ENCODE peak calls at places on chromosomes 4 and X, in four cellular contexts. One of them, this sample, is unnamed. For H3K4me1, the result is how much of the 10 kb centered on the place peaks cover.

GRCh38 chrX:41347186-41347585 is 13.2 kb downstream of the DDX3X start:
- DNase-seq in SK-N-SH: no peak
- DNase-seq in gastrocnemius medialis: no peak
- DNase-seq in mesendoderm: no peak
- DNase-seq in this sample: no peak

GRCh38 chr4:82898322-82899243 is 2.0 kb upstream of the THAP9 start:
- DNase-seq in SK-N-SH: no peak
- DNase-seq in mesendoderm: peak
- DNase-seq in gastrocnemius medialis: no peak
- DNase-seq in this sample: peak

GRCh38 chr4:24042094-24042493 is 152.2 kb upstream of the PPARGC1A start:
- DNase-seq in gastrocnemius medialis: no peak
- DNase-seq in SK-N-SH: no peak
- DNase-seq in mesendoderm: no peak
- DNase-seq in this sample: peak

GRCh38 chr4:163217505-163217904 is 50.8 kb upstream of the NAF1 start:
- DNase-seq in gastrocnemius medialis: no peak
- DNase-seq in mesendoderm: no peak
- DNase-seq in SK-N-SH: no peak
- DNase-seq in this sample: no peak

GRCh38 chr4:2301221-2301642 is 39.3 kb upstream of the MXD4 start:
- DNase-seq in gastrocnemius medialis: no peak
- DNase-seq in mesendoderm: no peak
- DNase-seq in SK-N-SH: no peak
- DNase-seq in this sample: no peak

GRCh38 chr4:16729361-16729760 is 169.1 kb downstream of the LDB2 start:
- DNase-seq in SK-N-SH: no peak
- DNase-seq in mesendoderm: no peak
- DNase-seq in gastrocnemius medialis: no peak
- DNase-seq in this sample: no peak

GRCh38 chr4:82809614-82810013 is 11.0 kb upstream of the SCD5 start:
- DNase-seq in mesendoderm: no peak
- DNase-seq in gastrocnemius medialis: no peak
- DNase-seq in SK-N-SH: no peak
- DNase-seq in this sample: no peak

GRCh38 chrX:139049455-139049854 is 337.9 kb upstream of the FGF13 start:
- DNase-seq in mesendoderm: peak
- DNase-seq in SK-N-SH: no peak
- DNase-seq in gastrocnemius medialis: no peak
- DNase-seq in this sample: no peak

GRCh38 chr4:16018061-16018676 is 55.2 kb upstream of the FGFBP2 start:
- DNase-seq in SK-N-SH: no peak
- DNase-seq in mesendoderm: no peak
- DNase-seq in gastrocnemius medialis: no peak
- DNase-seq in this sample: no peak

GRCh38 chr4:83771113-83771705 is 235.3 kb downstream of the GPAT3 start:
- DNase-seq in SK-N-SH: peak
- DNase-seq in mesendoderm: peak
- DNase-seq in gastrocnemius medialis: no peak
- DNase-seq in this sample: peak

GRCh38 chr4:168771251-168771650 is 238.8 kb downstream of the CBR4 start:
- DNase-seq in SK-N-SH: no peak
- DNase-seq in gastrocnemius medialis: no peak
- DNase-seq in mesendoderm: no peak
- DNase-seq in this sample: no peak

GRCh38 chr4:152172146-152172545 is 363.7 kb downstream of the FBXW7 start:
- DNase-seq in gastrocnemius medialis: no peak
- DNase-seq in mesendoderm: no peak
- DNase-seq in SK-N-SH: no peak
- DNase-seq in this sample: no peak

GRCh38 chr4:986949-987688 is at the start of gene IDUA:
- DNase-seq in mesendoderm: peak
- DNase-seq in SK-N-SH: peak
- DNase-seq in gastrocnemius medialis: peak
- DNase-seq in this sample: peak

GRCh38 chr4:43846111-43846587 is 602.5 kb downstream of the KCTD8 start:
- DNase-seq in SK-N-SH: no peak
- DNase-seq in mesendoderm: no peak
- DNase-seq in gastrocnemius medialis: no peak
- DNase-seq in this sample: no peak

GRCh38 chr4:8676676-8677075 is 84.1 kb downstream of the CPZ start:
- DNase-seq in SK-N-SH: no peak
- DNase-seq in gastrocnemius medialis: no peak
- DNase-seq in mesendoderm: no peak
- DNase-seq in this sample: no peak

DNA sequence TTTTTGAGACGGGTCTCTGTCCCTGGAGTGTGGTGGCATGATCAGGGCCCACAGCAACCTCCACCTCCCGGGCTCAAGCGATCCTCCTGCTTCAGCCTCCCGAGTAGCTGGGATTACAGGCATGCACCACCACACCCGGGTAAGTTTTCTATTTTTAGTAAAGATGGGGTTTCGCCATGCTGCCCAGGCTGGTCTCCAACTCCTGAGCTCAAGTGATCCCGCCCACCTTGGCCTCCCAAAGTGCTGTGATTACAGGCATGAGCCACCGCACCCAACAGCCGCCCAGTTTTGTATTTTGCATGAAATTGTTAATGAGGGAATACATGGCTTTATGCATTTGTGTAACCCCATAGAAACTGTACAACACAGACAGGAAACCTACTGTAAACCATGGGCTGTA is 2.8 kb upstream of the ARHGAP4 start:
- DNase-seq in mesendoderm: no peak
- DNase-seq in SK-N-SH: no peak
- DNase-seq in gastrocnemius medialis: no peak
- DNase-seq in this sample: no peak
- H3K27ac ChIP-seq in mesendoderm: no peak
- H3K27ac ChIP-seq in SK-N-SH: peak
- H3K27ac ChIP-seq in gastrocnemius medialis: peak
- H3K27ac ChIP-seq in this sample: no peak

GRCh38 chr4:186737427-186737826 is 13.8 kb upstream of the FAT1 start:
- DNase-seq in mesendoderm: peak
- DNase-seq in gastrocnemius medialis: no peak
- DNase-seq in SK-N-SH: no peak
- DNase-seq in this sample: no peak

GRCh38 chr4:186739802-186740434 is 16.3 kb upstream of the FAT1 start:
- DNase-seq in mesendoderm: no peak
- DNase-seq in SK-N-SH: peak
- DNase-seq in gastrocnemius medialis: no peak
- DNase-seq in this sample: no peak

GRCh38 chr4:186739317-186739716 is 15.7 kb upstream of the FAT1 start:
- DNase-seq in mesendoderm: no peak
- DNase-seq in gastrocnemius medialis: no peak
- DNase-seq in SK-N-SH: no peak
- DNase-seq in this sample: no peak

GRCh38 chr4:186736466-186736865 is 12.8 kb upstream of the FAT1 start:
- DNase-seq in gastrocnemius medialis: no peak
- DNase-seq in mesendoderm: no peak
- DNase-seq in SK-N-SH: no peak
- DNase-seq in this sample: no peak

GRCh38 chr4:186738421-186738820 is 14.8 kb upstream of the FAT1 start:
- DNase-seq in gastrocnemius medialis: no peak
- DNase-seq in SK-N-SH: no peak
- DNase-seq in mesendoderm: no peak
- DNase-seq in this sample: no peak
- H3K4me1 ChIP-seq in gastrocnemius medialis: under half
- H3K4me1 ChIP-seq in SK-N-SH: under half
- H3K4me1 ChIP-seq in mesendoderm: under half
- H3K4me1 ChIP-seq in this sample: under half

DNA sequence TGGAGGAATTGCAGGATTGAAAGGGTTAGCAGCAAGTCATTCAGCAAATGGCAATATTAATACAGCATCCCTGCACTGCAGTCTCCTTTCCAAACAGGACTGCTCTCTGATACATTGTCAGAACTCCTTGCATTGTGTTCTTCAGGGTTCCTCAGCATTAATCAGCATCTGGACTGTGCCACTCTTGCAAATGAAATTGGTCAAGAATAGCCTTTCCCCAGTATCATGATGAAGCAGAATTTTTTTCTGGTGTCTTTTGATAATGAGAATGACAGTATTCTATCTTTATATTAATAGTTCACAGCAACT is 272.6 kb upstream of the HAND2 start:
- DNase-seq in gastrocnemius medialis: no peak
- DNase-seq in mesendoderm: no peak
- DNase-seq in SK-N-SH: no peak
- DNase-seq in this sample: no peak
- H3K27ac ChIP-seq in gastrocnemius medialis: no peak
- H3K27ac ChIP-seq in mesendoderm: no peak
- H3K27ac ChIP-seq in SK-N-SH: peak
- H3K27ac ChIP-seq in this sample: no peak

DNA sequence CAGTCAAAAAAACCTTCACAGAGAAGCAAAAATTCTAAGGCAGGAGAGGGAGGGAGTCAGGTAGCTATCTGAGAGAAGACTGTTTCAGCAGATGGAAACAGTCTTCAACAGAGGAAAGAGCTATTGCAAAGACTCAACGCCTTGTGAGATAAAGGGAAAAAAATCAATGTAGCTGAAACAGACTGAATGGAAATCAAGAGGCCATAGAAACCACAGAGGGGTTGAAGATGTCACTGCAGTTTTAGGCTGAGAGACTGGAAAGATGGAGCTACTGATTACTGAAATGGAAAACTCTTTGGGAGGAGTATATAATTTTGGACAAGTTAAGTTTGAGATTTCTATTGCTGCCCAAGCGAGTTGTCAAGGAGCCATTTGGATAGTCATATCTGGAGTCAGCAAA is 28.4 kb upstream of the CXCL8 start:
- DNase-seq in SK-N-SH: no peak
- DNase-seq in mesendoderm: no peak
- DNase-seq in gastrocnemius medialis: no peak
- DNase-seq in this sample: no peak
- H3K4me1 ChIP-seq in SK-N-SH: under half
- H3K4me1 ChIP-seq in mesendoderm: under half
- H3K4me1 ChIP-seq in gastrocnemius medialis: under half
- H3K4me1 ChIP-seq in this sample: under half

GRCh38 chrX:12867746-12868145 is 874 bp downstream of the TLR7 start:
- DNase-seq in SK-N-SH: no peak
- DNase-seq in gastrocnemius medialis: no peak
- DNase-seq in mesendoderm: no peak
- DNase-seq in this sample: no peak
- H3K27ac ChIP-seq in SK-N-SH: no peak
- H3K27ac ChIP-seq in gastrocnemius medialis: no peak
- H3K27ac ChIP-seq in mesendoderm: no peak
- H3K27ac ChIP-seq in this sample: no peak

GRCh38 chr4:112140536-112140935 is 4.7 kb upstream of the FAM241A start:
- DNase-seq in gastrocnemius medialis: no peak
- DNase-seq in mesendoderm: no peak
- DNase-seq in SK-N-SH: no peak
- DNase-seq in this sample: no peak

GRCh38 chr4:112138538-112138937 is 6.7 kb upstream of the FAM241A start:
- DNase-seq in SK-N-SH: no peak
- DNase-seq in gastrocnemius medialis: no peak
- DNase-seq in mesendoderm: no peak
- DNase-seq in this sample: no peak

GRCh38 chr4:112142152-112142551 is 3.1 kb upstream of the FAM241A start:
- DNase-seq in gastrocnemius medialis: no peak
- DNase-seq in SK-N-SH: no peak
- DNase-seq in mesendoderm: no peak
- DNase-seq in this sample: no peak

GRCh38 chr4:112144546-112145325 is 518 bp upstream of the FAM241A start:
- DNase-seq in SK-N-SH: no peak
- DNase-seq in mesendoderm: no peak
- DNase-seq in gastrocnemius medialis: no peak
- DNase-seq in this sample: no peak

GRCh38 chr4:112141366-112142138 is 3.7 kb upstream of the FAM241A start:
- DNase-seq in mesendoderm: no peak
- DNase-seq in gastrocnemius medialis: no peak
- DNase-seq in SK-N-SH: no peak
- DNase-seq in this sample: no peak
- H3K4me1 ChIP-seq in mesendoderm: under half
- H3K4me1 ChIP-seq in gastrocnemius medialis: under half
- H3K4me1 ChIP-seq in SK-N-SH: under half
- H3K4me1 ChIP-seq in this sample: under half